ENCODE peak calls at places on chromosomes 11 and 22, in five cellular contexts. T is H1, P is HepG2, J is GM12878, Z is K562. C is an unnamed sample.
A peak's percentile ranks its signal among the peaks of the same experiment; 100 is the strongest.

GRCh38 chr11:22276535-22276934 is 61.6 kb upstream of the SLC17A6 start:
- DNase-seq in P (no peak), Z (no peak), J (no peak), T (no peak), C (no peak)

GRCh38 chr11:833114-833791 is 501 bp downstream of the CD151 start:
- DNase-seq in J (no peak), Z (peak; percentile 66), T (peak; percentile 77), P (no peak), C (no peak)

GRCh38 chr11:19511413-19512183 is 201.0 kb upstream of the NAV2 start:
- DNase-seq in J (no peak), T (no peak), Z (no peak), P (no peak), C (no peak)

GRCh38 chr22:38868886-38869381 is 3.1 kb downstream of the CBX6 start:
- DNase-seq in T (peak; percentile 94), Z (peak; percentile 70), J (no peak), P (peak; percentile 64), C (peak; percentile 40)

GRCh38 chr22:48886604-48887393 is 940.9 kb downstream of the BRD1 start:
- DNase-seq in Z (no peak), J (no peak), P (no peak), T (no peak), C (no peak)

GRCh38 chr11:128725630-128726461 is 32.0 kb downstream of the FLI1 start:
- DNase-seq in P (no peak), J (peak; percentile 89), Z (no peak), T (no peak), C (no peak)

GRCh38 chr11:65492637-65493366 is 6.0 kb upstream of the MALAT1 start:
- DNase-seq in P (no peak), J (peak; percentile 68), Z (no peak), T (no peak), C (no peak)

GRCh38 chr11:82754410-82754809 is 20.7 kb upstream of the FAM181B start:
- DNase-seq in J (no peak), T (no peak), Z (no peak), P (no peak), C (no peak)

GRCh38 chr11:42802211-42802918 is 509.4 kb upstream of the API5 start:
- DNase-seq in P (no peak), T (no peak), J (no peak), Z (no peak), C (no peak)

GRCh38 chr11:34345012-34345804 is 12.6 kb downstream of the ABTB2 start:
- DNase-seq in J (no peak), T (no peak), Z (no peak), P (peak; percentile 95), C (peak; percentile 52)

GRCh38 chr11:33970984-33971466 is 79.1 kb upstream of the LMO2 start:
- DNase-seq in P (peak; percentile 46), Z (peak; percentile 54), J (no peak), T (peak; percentile 53), C (peak; percentile 64)

GRCh38 chr11:71996946-71997345 is 1.8 kb upstream of the IL18BP start:
- DNase-seq in Z (no peak), T (no peak), J (no peak), P (no peak), C (no peak)

GRCh38 chr11:94128171-94128745 is 383 bp upstream of the PANX1 start:
- DNase-seq in P (no peak), J (no peak), Z (no peak), T (peak; percentile 71), C (no peak)

GRCh38 chr11:61706452-61707400 is 26.5 kb downstream of the DAGLA start:
- DNase-seq in Z (peak; percentile 39), P (no peak), T (no peak), J (no peak), C (no peak)

GRCh38 chr11:11408436-11409221 is 55.6 kb upstream of the CSNK2A3 start:
- DNase-seq in T (no peak), Z (no peak), J (no peak), P (no peak), C (no peak)

GRCh38 chr11:111066861-111067260 is 178.7 kb upstream of the POU2AF2 start:
- DNase-seq in T (no peak), P (no peak), J (no peak), Z (no peak), C (no peak)

GRCh38 chr22:44107341-44107740 is 73.4 kb upstream of the PARVG start:
- DNase-seq in Z (no peak), J (no peak), P (no peak), T (no peak), C (no peak)

GRCh38 chr11:35005156-35005780 is 88.8 kb downstream of the PDHX start:
- DNase-seq in Z (no peak), T (no peak), J (no peak), P (no peak), C (no peak)

GRCh38 chr11:4697583-4697982 is at the start of gene OR51E2:
- DNase-seq in T (no peak), J (no peak), Z (no peak), P (no peak), C (no peak)

GRCh38 chr22:19815093-19815822 is 39.4 kb downstream of the GNB1L start:
- DNase-seq in J (no peak), T (no peak), Z (peak; percentile 98), P (no peak), C (no peak)

GRCh38 chr11:3167143-3168119 is 2.3 kb upstream of the OSBPL5 start:
- DNase-seq in Z (no peak), J (no peak), T (no peak), P (no peak), C (no peak)

GRCh38 chr11:46686886-46687810 is 13.3 kb downstream of the ARHGAP1 start:
- DNase-seq in T (no peak), P (no peak), J (no peak), Z (no peak), C (no peak)

GRCh38 chr11:100383357-100383865 is 303.7 kb upstream of the ARHGAP42 start:
- DNase-seq in P (no peak), J (no peak), T (no peak), Z (no peak), C (no peak)

GRCh38 chr22:33455036-33455435 is 396.9 kb upstream of the SYN3 start:
- DNase-seq in P (no peak), T (no peak), J (no peak), Z (no peak), C (no peak)

GRCh38 chr11:29482510-29482909 is 534.3 kb downstream of the KCNA4 start:
- DNase-seq in Z (no peak), J (no peak), T (no peak), P (no peak), C (no peak)

GRCh38 chr11:31872074-31872440 is 60.9 kb upstream of the PAX6 start:
- DNase-seq in Z (no peak), J (no peak), T (no peak), P (no peak), C (no peak)

GRCh38 chr11:67113231-67113721 is 5.8 kb upstream of the KDM2A start:
- DNase-seq in J (peak; percentile 79), Z (no peak), P (no peak), T (no peak), C (no peak)

GRCh38 chr11:69080361-69080973 is 31.7 kb downstream of the TPCN2 start:
- DNase-seq in Z (no peak), P (no peak), T (no peak), J (no peak), C (no peak)

GRCh38 chr11:92329644-92330043 is 105.0 kb downstream of the FAT3 start:
- DNase-seq in J (no peak), Z (no peak), T (no peak), P (no peak), C (no peak)

GRCh38 chr11:65184146-65184545 is 2.4 kb downstream of the CAPN1 start:
- DNase-seq in T (peak; percentile 87), Z (no peak), J (no peak), P (no peak), C (no peak)

GRCh38 chr11:94194712-94195111 is 66.1 kb downstream of the PANX1 start:
- DNase-seq in T (no peak), J (no peak), P (no peak), Z (no peak), C (no peak)

GRCh38 chr22:36864454-36865215 is 3.8 kb downstream of the NCF4 start:
- DNase-seq in J (no peak), Z (no peak), P (no peak), T (no peak), C (no peak)
- H3K4me1 ChIP-seq in J (peaks cover 46% of the 10 kb centered on the region), Z (peaks cover 13% of the 10 kb centered on the region), P (peaks cover 9% of the 10 kb centered on the region), T (no peaks in the 10 kb centered on the region), C (no peaks in the 10 kb centered on the region)

GRCh38 chr11:74806267-74806666 is 57.6 kb downstream of the RNF169 start:
- DNase-seq in Z (peak; percentile 40), T (no peak), J (no peak), P (peak; percentile 7), C (no peak)
- TF ChIP-seq MAX in Z (no peak), T (no peak), J (no peak), P (no peak), C (no peak)

DNA sequence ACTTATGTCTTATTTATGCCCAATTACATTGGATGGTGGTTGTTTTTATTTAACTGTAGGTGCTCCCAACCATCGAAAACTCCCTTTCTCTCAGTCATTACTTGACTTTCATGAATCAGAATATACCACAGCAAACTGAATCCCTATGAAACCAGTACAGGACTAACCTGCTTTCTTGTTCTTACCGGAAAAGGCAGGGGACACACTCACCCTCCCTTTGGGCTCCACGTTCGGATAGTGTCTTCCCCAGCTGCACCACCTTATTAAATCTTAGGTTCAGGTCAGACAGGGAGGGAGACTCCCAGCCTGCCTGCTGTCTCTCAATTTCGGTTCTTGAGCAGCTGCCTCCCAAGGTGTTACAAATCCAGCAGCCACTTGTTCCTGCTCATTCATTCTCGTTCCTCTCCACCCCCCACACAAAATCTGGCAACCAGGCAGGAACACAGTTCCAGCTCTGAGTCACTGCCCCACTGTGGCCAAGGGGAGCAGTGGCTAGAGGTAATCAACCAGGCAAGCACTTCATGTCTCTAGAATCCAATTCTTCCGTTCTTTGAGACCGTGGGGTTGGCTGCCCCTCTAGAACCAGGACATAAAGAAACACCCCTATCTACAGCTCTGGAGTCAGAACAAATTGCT is 133.0 kb downstream of the PLEKHA7 start:
- DNase-seq in J (no peak), Z (peak; percentile 52), T (no peak), P (no peak), C (no peak)
- TF ChIP-seq ZNF274 in J (no peak), Z (no peak), T (no peak), P (no peak), C (no peak)

GRCh38 chr11:73157141-73158010 is 15.3 kb upstream of the FCHSD2 start:
- DNase-seq in Z (no peak), J (no peak), P (peak; percentile 59), T (no peak), C (no peak)
- H3K4me1 ChIP-seq in Z (peaks cover 12% of the 10 kb centered on the region), J (peaks cover 71% of the 10 kb centered on the region), P (peaks cover 98% of the 10 kb centered on the region), T (peaks cover 6% of the 10 kb centered on the region), C (peaks cover 9% of the 10 kb centered on the region)

GRCh38 chr11:70742553-70743291 is 344.4 kb downstream of the CTTN start:
- DNase-seq in T (peak; percentile 82), Z (peak; percentile 94), J (no peak), P (no peak), C (no peak)
- TF ChIP-seq MAX in T (peak; percentile 48), Z (peak; percentile 73), J (no peak), P (no peak), C (no peak)

DNA sequence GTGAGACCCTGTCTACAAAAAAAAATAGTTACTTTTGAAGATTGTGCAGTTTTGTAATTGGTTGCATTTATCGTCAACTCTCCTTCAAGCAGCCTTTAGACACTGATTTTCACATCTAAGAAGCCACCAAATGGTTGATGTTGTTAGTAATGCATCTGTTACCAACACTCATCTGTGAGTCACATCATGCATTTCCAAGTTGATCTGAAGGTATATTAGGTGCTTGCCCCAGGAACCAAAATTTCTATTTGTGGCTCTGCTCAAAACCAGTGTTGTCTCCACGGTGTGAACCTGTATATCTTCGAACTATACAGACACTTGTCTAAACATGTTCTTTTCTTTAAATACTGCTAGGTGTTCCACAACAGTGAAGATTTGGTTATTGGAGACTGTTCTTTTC is 21.6 kb downstream of the XRCC6 start:
- DNase-seq in J (no peak), P (no peak), T (no peak), Z (no peak), C (no peak)
- TF ChIP-seq ZNF274 in J (no peak), P (no peak), T (no peak), Z (no peak), C (no peak)

C was measured in HCT116.